ENCODE peak calls at places on chromosomes 12 and 14, in nine cellular contexts. E, P, A, J, M, D, C, V and H are unnamed samples.

GRCh38 chr12:4819654-4820053 is 90.1 kb upstream of the KCNA1 start:
- DNase-seq in E (no peak), P (no peak), A (peak), J (no peak), M (no peak), D (no peak), C (no peak), V (no peak), H (peak)

GRCh38 chr12:524167-524951 is 64.6 kb downstream of the B4GALNT3 start:
- DNase-seq in E (no peak), P (no peak), A (no peak), J (peak), M (no peak), D (peak), C (no peak), V (no peak), H (peak)

GRCh38 chr12:11730299-11731041 is 81.0 kb downstream of the ETV6 start:
- DNase-seq in E (peak), P (no peak), A (no peak), J (peak), M (no peak), D (no peak), C (peak), V (no peak), H (peak)

GRCh38 chr12:57616383-57617101 is 5.3 kb downstream of the ARHGEF25 start:
- DNase-seq in E (no peak), P (no peak), A (peak), J (no peak), M (no peak), D (peak), C (no peak), V (no peak), H (no peak)

GRCh38 chr12:75850751-75851462 is 180.7 kb downstream of the PHLDA1 start:
- DNase-seq in E (no peak), P (no peak), A (peak), J (no peak), M (no peak), D (no peak), C (no peak), V (no peak), H (no peak)

GRCh38 chr12:3326850-3327780 is 163.9 kb upstream of the PRMT8 start:
- DNase-seq in E (peak), P (no peak), A (no peak), J (no peak), M (no peak), D (no peak), C (no peak), V (peak), H (no peak)

GRCh38 chr12:99649551-99649950 is 2.0 kb downstream of the GARIN6 start:
- DNase-seq in E (no peak), P (no peak), A (no peak), J (no peak), M (no peak), D (no peak), C (no peak), V (no peak), H (no peak)

GRCh38 chr12:71840226-71840847 is 778 bp downstream of the TBC1D15 start:
- DNase-seq in E (no peak), P (no peak), A (peak), J (no peak), M (no peak), D (no peak), C (no peak), V (no peak), H (no peak)

GRCh38 chr12:25585021-25585523 is 32.0 kb upstream of the LMNTD1 start:
- DNase-seq in E (no peak), P (peak), A (peak), J (no peak), M (peak), D (peak), C (no peak), V (no peak), H (peak)

GRCh38 chr12:77685112-77685511 is 145.6 kb upstream of the NAV3 start:
- DNase-seq in E (peak), P (peak), A (peak), J (peak), M (peak), D (peak), C (no peak), V (peak), H (peak)

GRCh38 chr14:105281354-105282097 is 19.3 kb downstream of the BRF1 start:
- DNase-seq in E (peak), P (no peak), A (peak), J (no peak), M (no peak), D (no peak), C (no peak), V (no peak), H (no peak)

GRCh38 chr12:20492251-20492728 is 124.0 kb downstream of the PDE3A start:
- DNase-seq in E (no peak), P (no peak), A (peak), J (no peak), M (no peak), D (no peak), C (no peak), V (no peak), H (no peak)

GRCh38 chr12:6038160-6038559 is 86.3 kb downstream of the VWF start:
- DNase-seq in E (peak), P (no peak), A (peak), J (peak), M (no peak), D (no peak), C (no peak), V (no peak), H (no peak)

GRCh38 chr14:59739794-59740193 is 130.8 kb downstream of the RTN1 start:
- DNase-seq in E (no peak), P (no peak), A (no peak), J (no peak), M (peak), D (no peak), C (no peak), V (no peak), H (no peak)

GRCh38 chr12:113072136-113072535 is 15.6 kb downstream of the DTX1 start:
- DNase-seq in E (no peak), P (no peak), A (no peak), J (no peak), M (no peak), D (no peak), C (no peak), V (no peak), H (no peak)

DNA sequence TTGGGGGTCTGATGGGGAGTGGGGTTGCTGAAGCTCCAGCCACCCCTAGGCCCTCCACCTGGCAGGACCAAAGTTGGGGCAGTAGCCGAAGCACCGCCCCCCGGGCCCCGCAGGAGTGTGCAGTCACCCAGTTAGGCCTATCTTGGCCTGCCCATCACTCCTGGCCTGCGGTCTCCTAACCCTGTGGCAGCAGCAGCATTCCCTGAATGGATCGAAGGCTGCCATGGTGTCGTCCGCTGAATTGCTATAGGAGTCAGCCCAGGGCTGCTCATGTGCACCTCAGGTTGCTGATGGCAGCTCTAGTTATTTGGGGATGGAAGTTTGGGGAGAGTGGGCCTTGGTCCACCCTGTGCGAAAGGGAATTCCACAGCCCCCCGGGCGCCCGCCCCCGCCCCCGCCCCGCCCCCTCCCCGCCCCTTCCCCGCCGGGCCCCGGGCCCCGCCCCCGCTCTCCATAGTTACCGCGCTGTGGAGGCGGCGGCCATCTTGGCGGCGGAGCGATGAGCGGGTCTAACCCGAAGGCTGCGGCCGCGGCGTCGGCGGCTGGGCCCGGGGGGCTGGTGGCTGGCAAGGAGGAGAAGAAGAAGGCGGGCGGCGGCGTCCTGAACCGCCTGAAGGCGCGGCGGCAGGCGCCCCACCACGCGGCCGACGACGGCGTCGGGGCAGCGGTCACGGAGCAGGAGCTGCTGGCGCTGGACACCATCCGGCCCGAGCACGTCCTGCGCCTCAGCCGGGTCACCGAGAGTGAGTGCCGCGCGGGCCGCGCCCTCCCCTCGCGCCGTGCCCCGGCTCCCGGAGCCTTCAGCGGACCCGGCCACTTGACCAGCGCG is at the start of gene UNC119B:
- DNase-seq in E (peak), P (peak), A (peak), J (peak), M (no peak), D (peak), C (peak), V (peak), H (peak)
- TF ChIP-seq POLR2A in E (peak), P (peak), A (peak), J (no peak), M (peak), D (no peak), C (no peak), V (no peak), H (no peak)

DNA sequence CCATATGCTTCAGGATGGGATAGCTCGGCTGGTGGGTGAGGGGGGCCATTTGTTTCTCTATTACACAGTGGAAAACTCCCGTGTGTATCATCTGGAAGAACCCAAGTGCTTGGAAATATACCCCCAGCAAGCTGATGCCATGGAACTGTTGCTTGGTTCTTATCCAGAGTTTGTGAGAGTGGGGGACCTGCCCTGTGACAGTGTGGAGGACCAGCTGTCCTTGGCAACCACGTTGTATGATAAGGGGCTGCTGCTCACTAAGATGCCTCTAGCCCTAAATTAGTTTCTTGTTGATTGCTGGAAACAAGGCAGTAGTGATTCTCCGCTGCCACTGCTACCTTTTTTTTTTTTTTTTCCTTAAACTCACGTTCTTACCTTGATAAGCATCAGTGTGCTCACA is 1.9 kb downstream of the RIOX1 start:
- DNase-seq in E (no peak), P (no peak), A (no peak), J (no peak), M (no peak), D (no peak), C (no peak), V (no peak), H (no peak)
- H3K4me3 ChIP-seq in E (no peak), P (no peak), A (no peak), J (peak), M (peak), D (no peak), C (no peak), V (no peak), H (no peak)

DNA sequence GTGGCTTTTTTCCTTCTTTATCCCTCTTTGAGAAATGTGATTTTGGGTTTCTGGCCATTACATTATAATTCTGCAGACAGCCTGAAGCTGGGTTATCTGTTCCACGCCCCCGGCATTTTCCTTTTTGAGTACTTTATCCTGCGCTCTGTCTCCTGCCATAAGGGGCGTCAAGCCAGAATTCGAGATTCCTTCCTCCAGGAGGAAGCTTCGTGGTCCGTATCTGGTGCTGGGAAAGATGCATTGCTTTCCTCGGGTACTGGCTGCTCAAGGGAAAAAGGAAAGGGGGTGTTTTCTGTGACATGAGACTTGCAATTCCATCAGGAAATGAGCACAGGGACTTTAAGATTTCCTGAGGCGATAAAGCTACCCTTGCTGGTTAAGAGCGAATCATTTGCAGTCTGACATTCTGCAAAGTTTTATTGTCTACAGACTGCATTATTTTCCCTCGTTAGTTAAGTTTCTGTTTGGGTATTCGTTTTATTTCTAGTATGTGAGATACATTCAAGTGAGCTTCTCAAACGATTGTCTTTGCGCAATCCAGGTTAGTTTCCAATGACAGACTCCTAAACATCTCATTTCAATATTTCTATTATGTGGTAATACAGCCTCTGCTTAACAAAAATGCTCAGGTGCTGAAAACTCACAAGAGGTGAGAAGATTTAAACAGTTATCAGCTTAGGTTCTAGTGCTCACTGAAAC is 706 bp downstream of the AKAP5 start:
- DNase-seq in E (peak), P (no peak), A (peak), J (no peak), M (no peak), D (peak), C (no peak), V (no peak), H (no peak)
- TF ChIP-seq CTCF in E (no peak), P (no peak), A (peak), J (no peak), M (peak), D (peak), C (no peak), V (no peak), H (no peak)

GRCh38 chr12:56160160-56160763 is 2.1 kb downstream of the MYL6 start:
- DNase-seq in E (no peak), P (no peak), A (peak), J (no peak), M (no peak), D (no peak), C (peak), V (no peak), H (no peak)
- TF ChIP-seq POLR2A in E (no peak), P (no peak), A (peak), J (peak), M (no peak), D (no peak), C (no peak), V (no peak), H (no peak)

GRCh38 chr14:36580141-36580855 is 2.1 kb downstream of the NKX2-8 start:
- DNase-seq in E (no peak), P (no peak), A (no peak), J (no peak), M (no peak), D (no peak), C (no peak), V (no peak), H (no peak)
- H3K4me3 ChIP-seq in E (no peak), P (no peak), A (no peak), J (peak), M (peak), D (no peak), C (no peak), V (no peak), H (no peak)